ENCODE peak calls at places on chromosomes 11 and 22, in six cellular contexts. Z is GM23338, U is K562, X is HepG2, C is H1, M is GM12878. N is an unnamed sample.

GRCh38 chr11:73553266-73553665 is 44.6 kb downstream of the FAM168A start:
- DNase-seq in Z (no peak), U (no peak), X (no peak), C (no peak), M (no peak), N (no peak)

GRCh38 chr11:1983601-1983961 is 14.1 kb downstream of the H19 start:
- DNase-seq in Z (no peak), U (no peak), X (no peak), C (peak; percentile 33), M (no peak), N (no peak)

GRCh38 chr22:39520874-39521857 is 804 bp downstream of the ATF4 start:
- DNase-seq in Z (peak; percentile 76), U (peak; percentile 84), X (no peak), C (peak; percentile 66), M (no peak), N (peak; percentile 62)

GRCh38 chr11:61163714-61164609 is 2.7 kb upstream of the VPS37C start:
- DNase-seq in Z (no peak), U (peak; percentile 87), X (no peak), C (no peak), M (no peak), N (no peak)

GRCh38 chr22:20153945-20154344 is 3.1 kb upstream of the CCDC188 start:
- DNase-seq in Z (peak; percentile 37), U (peak; percentile 61), X (no peak), C (no peak), M (no peak), N (peak; percentile 42)

GRCh38 chr22:42615092-42615859 is 593 bp upstream of the POLDIP3 start:
- DNase-seq in Z (peak; percentile 95), U (peak; percentile 96), X (peak; percentile 96), C (peak; percentile 84), M (peak; percentile 98), N (peak; percentile 78)

GRCh38 chr11:9397746-9398680 is 13.6 kb downstream of the IPO7 start:
- DNase-seq in Z (no peak), U (no peak), X (no peak), C (no peak), M (no peak), N (no peak)

GRCh38 chr22:46319319-46319718 is 16.2 kb upstream of the TRMU start:
- DNase-seq in Z (no peak), U (no peak), X (no peak), C (no peak), M (no peak), N (no peak)

GRCh38 chr11:70525466-70525865 is 127.1 kb downstream of the CTTN start:
- DNase-seq in Z (no peak), U (no peak), X (no peak), C (no peak), M (no peak), N (no peak)

GRCh38 chr11:75786101-75786736 is 17.6 kb downstream of the DGAT2 start:
- DNase-seq in Z (no peak), U (no peak), X (peak; percentile 58), C (no peak), M (no peak), N (no peak)

GRCh38 chr22:42848941-42849340 is 8.1 kb downstream of the ARFGAP3 start:
- DNase-seq in Z (no peak), U (no peak), X (no peak), C (no peak), M (no peak), N (no peak)

GRCh38 chr22:50243704-50244419 is 961 bp downstream of the TUBGCP6 start:
- DNase-seq in Z (no peak), U (no peak), X (no peak), C (no peak), M (no peak), N (no peak)

GRCh38 chr22:42300286-42301071 is 30.0 kb upstream of the TCF20 start:
- DNase-seq in Z (no peak), U (peak; percentile 51), X (no peak), C (no peak), M (no peak), N (no peak)

GRCh38 chr11:1642288-1643145 is 12.9 kb downstream of the KRTAP5-5 start:
- DNase-seq in Z (no peak), U (no peak), X (no peak), C (no peak), M (no peak), N (no peak)

GRCh38 chr22:22380098-22381030 is 128.2 kb downstream of the ZNF280B start:
- DNase-seq in Z (peak; percentile 66), U (peak; percentile 80), X (no peak), C (peak; percentile 82), M (no peak), N (peak; percentile 72)

GRCh38 chr11:36467913-36468312 is 42.2 kb downstream of the TRAF6 start:
- DNase-seq in Z (peak; percentile 11), U (no peak), X (no peak), C (no peak), M (no peak), N (no peak)

GRCh38 chr11:18804621-18805020 is 13.0 kb upstream of the PTPN5 start:
- DNase-seq in Z (no peak), U (no peak), X (no peak), C (no peak), M (no peak), N (no peak)

GRCh38 chr11:1827931-1828330 is 6.9 kb upstream of the SYT8 start:
- DNase-seq in Z (no peak), U (no peak), X (no peak), C (no peak), M (no peak), N (no peak)

GRCh38 chr11:94563176-94563847 is 3.9 kb upstream of the PIWIL4 start:
- DNase-seq in Z (peak; percentile 39), U (peak; percentile 52), X (no peak), C (no peak), M (no peak), N (no peak)

GRCh38 chr22:19962246-19962908 is 20.8 kb upstream of the TXNRD2 start:
- DNase-seq in Z (peak; percentile 96), U (peak; percentile 96), X (peak; percentile 84), C (peak; percentile 86), M (no peak), N (peak; percentile 91)

GRCh38 chr11:76606102-76606793 is 64.3 kb downstream of the LRRC32 start:
- DNase-seq in Z (no peak), U (no peak), X (no peak), C (peak; percentile 37), M (no peak), N (no peak)

GRCh38 chr11:67376421-67376820 is 3.0 kb upstream of the CLCF1 start:
- DNase-seq in Z (peak; percentile 28), U (no peak), X (no peak), C (no peak), M (no peak), N (no peak)

GRCh38 chr11:61553373-61554171 is 27.3 kb downstream of the SYT7 start:
- DNase-seq in Z (no peak), U (no peak), X (no peak), C (no peak), M (no peak), N (no peak)

GRCh38 chr11:44083906-44084305 is 11.6 kb upstream of the EXT2 start:
- DNase-seq in Z (no peak), U (no peak), X (no peak), C (no peak), M (no peak), N (no peak)
- TF ChIP-seq CREB1 in Z (no peak), U (no peak), X (no peak), C (no peak), M (no peak), N (no peak)

DNA sequence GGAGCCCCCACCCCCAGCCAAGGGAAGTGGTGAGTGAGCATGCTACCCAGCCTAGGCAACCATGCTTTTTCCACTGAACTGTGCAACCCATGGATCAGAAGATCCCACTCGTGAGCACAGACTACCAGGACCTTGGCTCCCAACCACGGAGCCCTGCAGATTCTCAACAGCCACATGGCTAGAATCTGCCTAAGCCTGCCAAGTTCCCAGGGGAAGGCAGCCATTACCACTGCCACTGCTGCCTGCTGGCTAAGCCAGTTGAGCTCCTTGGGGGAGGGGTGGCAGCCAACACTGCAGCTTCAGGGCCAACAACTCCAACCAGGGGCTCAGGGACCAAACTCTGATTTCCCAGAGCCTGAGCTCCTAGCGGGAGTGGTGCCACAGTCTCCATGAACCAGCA is 195.8 kb downstream of the DLG2 start:
- DNase-seq in Z (no peak), U (no peak), X (no peak), C (no peak), M (no peak), N (no peak)
- TF ChIP-seq CREB1 in Z (no peak), U (no peak), X (no peak), C (no peak), M (no peak), N (no peak)

GRCh38 chr11:77883775-77884174 is 62.8 kb downstream of the AAMDC start:
- DNase-seq in Z (no peak), U (peak; percentile 20), X (no peak), C (no peak), M (no peak), N (no peak)

GRCh38 chr11:77882396-77882795 is 61.5 kb downstream of the AAMDC start:
- DNase-seq in Z (no peak), U (no peak), X (no peak), C (no peak), M (no peak), N (no peak)

GRCh38 chr11:77886401-77886800 is 65.5 kb downstream of the AAMDC start:
- DNase-seq in Z (no peak), U (no peak), X (no peak), C (no peak), M (peak; percentile 12), N (no peak)

GRCh38 chr11:77884829-77885190 is 63.9 kb downstream of the AAMDC start:
- DNase-seq in Z (no peak), U (no peak), X (no peak), C (no peak), M (no peak), N (no peak)

GRCh38 chr11:77884186-77884828 is 63.4 kb downstream of the AAMDC start:
- DNase-seq in Z (no peak), U (no peak), X (no peak), C (no peak), M (no peak), N (no peak)
- TF ChIP-seq CREB1 in Z (no peak), U (no peak), X (no peak), C (no peak), M (no peak), N (no peak)

GRCh38 chr11:101010899-101011298 is 118.7 kb downstream of the PGR start:
- DNase-seq in Z (peak; percentile 68), U (no peak), X (no peak), C (no peak), M (no peak), N (peak; percentile 31)
- TF ChIP-seq CREB1 in Z (no peak), U (no peak), X (no peak), C (no peak), M (no peak), N (no peak)